ENCODE peak calls at places on chromosomes 3 and 15, in ten cellular contexts. L is uterus, R is mucosa of descending colon, C is GM23248, A is heart right ventricle, F is coronary artery, B is kidney, Q is fibroblast of pulmonary artery, N is BJ, T is adrenal gland. J is an unnamed sample.

GRCh38 chr3:45547764-45548683 is 46.5 kb upstream of the LIMD1 start:
- DNase-seq in R (peak), B (no peak), F (no peak), A (peak), N (peak), T (no peak), L (no peak), C (peak), Q (no peak), J (no peak)

GRCh38 chr3:4546346-4547178 is 53.4 kb downstream of the ITPR1 start:
- DNase-seq in R (no peak), C (no peak), T (peak), L (peak), N (no peak), A (no peak), B (no peak), F (no peak), Q (no peak), J (no peak)

GRCh38 chr3:138638641-138639040 is 30.1 kb downstream of the FAIM start:
- DNase-seq in N (no peak), R (no peak), F (no peak), C (no peak), A (no peak), T (no peak), L (no peak), Q (no peak), B (no peak), J (no peak)

GRCh38 chr3:10189557-10190374 is 25.0 kb downstream of the IRAK2 start:
- DNase-seq in B (peak), Q (peak), T (peak), L (peak), A (peak), R (peak), F (peak), N (no peak), C (peak), J (no peak)

GRCh38 chr3:97952872-97953271 is 19.4 kb downstream of the RIOX2 start:
- DNase-seq in A (no peak), L (no peak), N (no peak), T (no peak), F (no peak), B (no peak), R (no peak), C (peak), Q (no peak), J (no peak)

GRCh38 chr15:51366911-51367310 is 25.5 kb downstream of the GLDN start:
- DNase-seq in T (no peak), B (no peak), L (peak), A (no peak), C (peak), Q (peak), N (peak), F (no peak), R (no peak), J (no peak)

GRCh38 chr3:12372762-12373280 is 84.0 kb downstream of the PPARG start:
- DNase-seq in B (no peak), N (no peak), C (no peak), F (no peak), T (no peak), L (no peak), A (no peak), R (no peak), Q (peak), J (no peak)

GRCh38 chr15:35565901-35566300 is 19.9 kb upstream of the DPH6 start:
- DNase-seq in A (no peak), Q (no peak), L (no peak), B (no peak), R (no peak), T (no peak), N (no peak), F (no peak), C (no peak), J (no peak)

GRCh38 chr3:183587337-183587736 is 31.8 kb upstream of the KLHL6 start:
- DNase-seq in F (no peak), B (no peak), Q (peak), A (no peak), T (no peak), N (no peak), L (no peak), R (no peak), C (no peak), J (no peak)

GRCh38 chr15:84702961-84703482 is 12.9 kb downstream of the SEC11A start:
- DNase-seq in N (no peak), B (no peak), C (peak), F (no peak), L (peak), A (peak), T (peak), Q (peak), R (no peak), J (peak)

GRCh38 chr15:55649058-55649423 is 60.9 kb upstream of the PYGO1 start:
- DNase-seq in Q (peak), T (no peak), C (peak), F (no peak), L (no peak), N (peak), R (no peak), A (no peak), B (no peak), J (peak)

GRCh38 chr3:69323941-69324340 is 61.9 kb downstream of the FRMD4B start:
- DNase-seq in T (no peak), F (no peak), A (no peak), N (no peak), L (no peak), C (no peak), Q (no peak), B (no peak), R (no peak), J (no peak)

GRCh38 chr3:178120367-178120766 is 415.9 kb upstream of the KCNMB2 start:
- DNase-seq in A (no peak), N (no peak), F (no peak), C (no peak), Q (no peak), R (no peak), T (no peak), L (no peak), B (no peak), J (peak)

GRCh38 chr3:48662753-48663488 is at the start of gene CELSR3:
- DNase-seq in Q (peak), F (peak), B (peak), R (peak), C (peak), N (peak), A (peak), L (peak), T (peak), J (peak)
- H3K4me3 ChIP-seq in Q (peak), F (peak), B (peak), R (peak), C (peak), N (peak), A (peak), L (peak), T (peak), J (peak)

DNA sequence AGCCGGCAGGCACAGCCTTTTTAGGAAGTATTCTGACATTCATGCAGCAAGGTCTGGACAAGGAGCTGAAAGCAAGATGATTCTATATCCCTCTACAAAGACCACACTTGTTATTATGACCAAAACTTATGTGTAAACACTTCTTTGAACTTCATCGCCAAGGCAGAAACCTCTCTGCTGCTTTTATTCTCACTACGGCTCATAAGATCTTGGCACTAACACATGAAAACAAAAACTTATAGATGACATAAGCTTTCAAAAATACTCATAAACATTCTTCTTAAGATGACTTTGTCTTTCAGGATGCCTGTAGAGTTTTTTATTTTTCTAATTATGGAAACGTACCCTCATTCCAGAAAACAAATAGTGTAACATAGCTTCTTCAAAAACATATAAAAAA is 12.6 kb upstream of the C15orf61 start:
- DNase-seq in L (no peak), R (no peak), B (no peak), N (no peak), T (no peak), C (no peak), Q (no peak), F (no peak), A (no peak), J (no peak)
- H3K4me3 ChIP-seq in L (no peak), R (no peak), B (no peak), N (no peak), T (no peak), C (no peak), Q (no peak), F (no peak), A (no peak), J (no peak)

DNA sequence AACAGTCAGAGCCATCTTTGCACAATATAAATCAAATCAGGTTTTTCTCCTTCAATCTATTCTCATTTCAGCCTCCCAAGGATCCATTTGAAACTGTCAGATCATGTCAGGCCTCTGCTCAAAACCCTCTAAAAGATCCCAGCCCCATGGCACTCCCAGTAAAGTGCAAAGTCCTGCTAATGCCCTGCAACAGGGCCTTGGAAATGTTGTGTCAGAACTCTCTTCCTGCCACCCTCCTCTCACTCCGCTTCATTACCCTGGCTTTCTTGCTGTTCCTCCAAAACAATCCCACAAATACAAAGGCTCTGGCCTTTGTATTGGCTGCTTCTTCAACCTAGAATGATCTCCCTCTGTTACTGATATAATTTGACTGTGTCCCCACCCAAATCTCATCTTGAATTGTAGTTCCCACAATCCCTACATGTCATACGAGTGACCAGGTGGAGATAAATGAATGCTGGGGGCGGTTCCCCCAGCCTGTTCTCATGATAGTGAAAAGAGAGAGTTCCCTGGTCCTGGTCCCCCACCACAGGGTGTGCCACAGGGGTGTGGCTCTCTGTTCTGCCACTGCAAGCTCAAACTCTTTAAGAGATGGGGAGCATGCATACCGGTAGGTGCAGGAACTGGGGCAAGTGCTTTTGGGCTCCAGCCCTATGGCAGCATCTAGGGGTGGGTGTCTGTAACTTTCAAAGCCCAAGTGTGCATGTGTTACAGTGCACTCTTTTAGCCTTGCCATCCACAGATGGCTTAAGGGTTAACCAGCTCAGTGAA is 22.9 kb upstream of the TRA2B start:
- DNase-seq in Q (no peak), A (no peak), C (peak), R (no peak), T (no peak), N (no peak), F (no peak), B (no peak), L (no peak), J (no peak)
- H3K4me3 ChIP-seq in Q (peak), A (no peak), C (peak), R (no peak), T (no peak), N (no peak), F (peak), B (no peak), L (no peak), J (no peak)

DNA sequence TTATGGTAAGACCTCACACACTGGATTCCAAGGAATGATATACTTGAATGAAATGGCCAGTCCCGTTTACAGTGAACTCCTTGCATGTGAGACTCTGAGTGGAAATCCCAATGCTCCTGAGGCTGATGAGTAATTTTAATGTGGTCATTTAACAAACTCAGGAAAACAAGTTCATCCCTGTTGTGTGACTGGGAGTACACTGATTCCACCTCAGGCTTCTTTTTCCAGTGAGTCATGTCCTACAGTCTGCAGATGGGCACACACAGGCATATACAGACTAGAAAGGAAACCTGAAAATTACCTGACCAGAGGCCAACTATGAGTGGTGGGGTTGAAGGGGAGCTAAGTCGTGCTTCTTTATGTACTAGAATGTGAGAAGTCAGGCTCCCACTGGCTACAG is 5.8 kb downstream of the SQOR start:
- DNase-seq in L (no peak), F (peak), T (no peak), R (no peak), N (peak), C (peak), Q (peak), B (no peak), A (no peak), J (peak)
- H3K4me3 ChIP-seq in L (no peak), F (no peak), T (no peak), R (no peak), N (no peak), C (peak), Q (no peak), B (no peak), A (no peak), J (no peak)

DNA sequence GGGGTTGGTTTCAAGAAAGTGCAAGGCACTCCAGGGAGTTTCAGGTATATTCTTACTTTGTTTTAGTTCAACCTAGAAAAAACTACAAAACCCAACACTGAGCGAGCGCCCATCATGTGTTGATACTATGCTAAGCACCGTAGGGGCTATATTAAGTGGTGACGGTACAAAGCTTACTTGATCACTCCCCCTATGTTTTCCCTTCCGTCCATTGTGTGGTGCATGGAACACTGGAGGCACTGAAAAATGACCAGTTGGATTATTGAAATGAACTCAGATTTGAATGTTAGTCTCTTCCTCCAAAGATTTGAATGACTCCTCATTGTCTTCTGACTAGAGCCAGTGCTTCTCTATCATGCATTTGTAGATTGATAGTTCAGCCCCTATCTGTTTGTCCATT is 6.6 kb downstream of the MYZAP start:
- DNase-seq in A (no peak), R (no peak), T (no peak), L (no peak), Q (no peak), N (no peak), F (no peak), B (no peak), C (no peak), J (no peak)
- H3K4me3 ChIP-seq in A (peak), R (no peak), T (no peak), L (no peak), Q (no peak), N (no peak), F (no peak), B (no peak), C (no peak), J (no peak)

DNA sequence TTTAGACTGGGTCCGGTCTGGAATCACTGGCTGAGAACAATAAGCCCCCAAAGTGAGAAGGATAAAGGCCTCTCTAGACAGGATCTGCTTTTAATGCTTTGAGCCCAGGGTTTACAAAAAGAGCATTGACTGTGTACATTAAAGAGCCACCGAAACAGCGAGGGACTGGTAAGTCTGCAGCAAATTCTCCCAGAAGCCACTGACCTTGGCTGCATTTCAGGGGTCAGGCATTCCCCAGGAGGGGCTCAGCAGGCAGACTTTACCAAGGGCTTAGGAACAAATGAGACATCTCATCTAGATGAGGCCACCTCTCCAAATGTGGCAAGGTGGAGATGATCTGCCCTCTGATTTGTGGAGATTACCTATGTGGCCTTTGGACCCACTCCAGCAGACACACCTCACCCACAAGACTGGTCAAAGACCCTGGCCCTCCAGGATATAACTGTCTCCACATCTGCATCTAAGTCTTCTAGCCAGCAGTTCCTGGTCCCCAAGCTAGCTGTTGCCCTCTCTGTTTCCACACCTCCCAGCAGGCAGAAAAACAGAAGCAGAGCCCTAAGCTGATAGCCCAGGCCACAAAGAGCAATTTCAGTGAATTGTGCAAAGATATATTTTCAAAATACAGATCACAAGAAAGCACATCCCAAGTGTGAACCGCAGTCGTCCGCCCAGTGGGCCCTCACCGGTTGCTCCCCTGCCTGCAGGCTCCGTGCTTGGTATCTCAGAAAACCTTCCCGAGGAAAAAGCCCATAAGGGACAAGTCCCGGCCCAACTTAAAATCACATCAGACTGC is 2.7 kb downstream of the TNIK start:
- DNase-seq in N (no peak), A (no peak), B (no peak), Q (no peak), R (peak), T (no peak), C (no peak), F (no peak), L (no peak), J (no peak)
- H3K4me3 ChIP-seq in N (no peak), A (peak), B (peak), Q (peak), R (no peak), T (no peak), C (no peak), F (peak), L (no peak), J (peak)

GRCh38 chr3:121918779-121919483 is 24.7 kb downstream of the SLC15A2 start:
- DNase-seq in F (no peak), T (no peak), A (no peak), B (peak), L (no peak), R (no peak), Q (peak), C (no peak), N (no peak), J (no peak)
- H3K4me3 ChIP-seq in F (no peak), T (no peak), A (no peak), B (no peak), L (no peak), R (no peak), Q (no peak), C (no peak), N (no peak), J (no peak)

GRCh38 chr3:181715601-181716340 is 4.0 kb downstream of the SOX2 start:
- DNase-seq in R (no peak), Q (no peak), F (no peak), N (no peak), L (no peak), C (no peak), B (no peak), T (no peak), A (no peak), J (no peak)
- H3K4me3 ChIP-seq in R (no peak), Q (no peak), F (no peak), N (no peak), L (no peak), C (no peak), B (no peak), T (no peak), A (no peak), J (peak)

GRCh38 chr3:158104346-158105020 is 1.7 kb downstream of the SHOX2 start:
- DNase-seq in Q (no peak), T (no peak), R (no peak), L (no peak), N (no peak), A (no peak), C (no peak), F (no peak), B (no peak), J (no peak)

GRCh38 chr3:158102660-158103085 is 3.5 kb downstream of the SHOX2 start:
- DNase-seq in L (no peak), Q (no peak), C (no peak), R (peak), N (no peak), F (no peak), T (no peak), B (no peak), A (no peak), J (no peak)

GRCh38 chr3:158103131-158103955 is 2.9 kb downstream of the SHOX2 start:
- DNase-seq in F (peak), L (no peak), C (peak), R (peak), N (no peak), Q (no peak), B (peak), A (peak), T (no peak), J (no peak)

GRCh38 chr3:158105124-158105709 is 1.0 kb downstream of the SHOX2 start:
- DNase-seq in Q (no peak), C (peak), T (no peak), L (peak), F (peak), A (no peak), B (no peak), R (no peak), N (no peak), J (no peak)

GRCh38 chr3:158103956-158104338 is 2.3 kb downstream of the SHOX2 start:
- DNase-seq in C (peak), L (no peak), Q (no peak), B (no peak), R (peak), T (no peak), N (no peak), F (no peak), A (no peak), J (no peak)
- H3K4me3 ChIP-seq in C (peak), L (no peak), Q (peak), B (no peak), R (no peak), T (no peak), N (peak), F (peak), A (peak), J (no peak)

DNA sequence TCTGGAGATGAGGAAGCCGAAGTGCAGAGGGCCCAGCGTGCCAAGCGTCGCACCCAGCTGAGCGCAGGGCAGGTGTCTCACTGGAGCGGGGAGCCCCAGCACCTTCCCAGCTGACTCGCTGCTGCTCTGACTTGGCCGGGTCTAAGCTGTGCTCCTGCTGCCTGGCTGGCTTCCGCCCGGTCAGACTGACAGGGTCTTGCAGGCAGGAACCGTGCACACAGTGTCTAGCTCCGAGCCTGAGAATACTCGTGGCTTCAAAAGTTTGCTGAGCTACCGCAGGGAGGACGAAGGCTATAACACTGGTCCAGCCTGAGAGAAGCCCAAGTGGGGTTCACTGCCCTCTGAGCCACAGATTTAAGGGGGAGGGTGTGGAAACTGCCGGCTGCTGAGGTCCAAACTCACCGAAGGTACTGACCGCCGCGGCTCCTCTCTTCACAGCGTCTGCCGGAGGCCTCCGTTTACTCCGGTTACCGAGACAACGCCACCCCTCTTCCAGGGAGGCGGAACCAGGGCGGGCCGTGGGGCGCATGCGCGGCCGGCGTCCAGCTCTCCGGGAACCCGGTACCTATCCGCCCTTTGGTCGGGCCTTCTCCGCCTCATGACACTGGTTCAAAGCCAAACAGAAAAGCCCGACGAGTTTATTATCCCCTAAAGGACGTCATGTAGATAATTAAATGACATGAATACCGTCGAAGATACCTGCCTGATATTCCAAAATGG is at the start of gene CFAP44:
- DNase-seq in N (peak), B (peak), F (peak), L (peak), T (peak), C (peak), Q (peak), R (peak), A (peak), J (peak)
- H3K4me3 ChIP-seq in N (peak), B (peak), F (peak), L (peak), T (no peak), C (peak), Q (peak), R (no peak), A (peak), J (peak)

J was measured in brain microvascular endothelial cell.